ENCODE peak calls at places on chromosomes 12 and 14, in six cellular contexts. A is ovary; E is AG04450; M is HFF-Myc; D is endothelial cell of umbilical vein; J is CD8-positive, alpha-beta T cell. K is an unnamed sample.

GRCh38 chr12:92278378-92278828 is 132.8 kb upstream of the BTG1 start:
- DNase-seq in A (no peak), E (no peak), M (no peak), D (no peak), J (no peak), K (no peak)

GRCh38 chr12:56082967-56083366 is 3.0 kb downstream of the ERBB3 start:
- DNase-seq in A (no peak), E (no peak), M (no peak), D (no peak), J (no peak), K (no peak)

GRCh38 chr12:113103756-113104450 is 31.7 kb downstream of the RASAL1 start:
- DNase-seq in A (no peak), E (no peak), M (no peak), D (no peak), J (peak), K (no peak)

GRCh38 chr12:71415336-71416231 is 24.0 kb upstream of the LGR5 start:
- DNase-seq in A (no peak), E (peak), M (peak), D (peak), J (peak), K (no peak)

GRCh38 chr12:68405292-68405900 is 73.2 kb upstream of the MDM1 start:
- DNase-seq in A (no peak), E (no peak), M (no peak), D (peak), J (no peak), K (no peak)

GRCh38 chr12:70609203-70609602 is 28.0 kb downstream of the PTPRB start:
- DNase-seq in A (no peak), E (no peak), M (no peak), D (peak), J (no peak), K (no peak)

GRCh38 chr12:21169878-21170472 is 39.0 kb downstream of the SLCO1B1 start:
- DNase-seq in A (no peak), E (no peak), M (peak), D (peak), J (no peak), K (no peak)

GRCh38 chr12:99852666-99853065 is 132.1 kb downstream of the ANKS1B start:
- DNase-seq in A (no peak), E (no peak), M (no peak), D (no peak), J (no peak), K (no peak)

GRCh38 chr12:1373887-1374286 is 220.5 kb downstream of the FBXL14 start:
- DNase-seq in A (no peak), E (peak), M (peak), D (no peak), J (no peak), K (peak)

GRCh38 chr12:6450869-6451347 is 934 bp upstream of the TAPBPL start:
- DNase-seq in A (peak), E (no peak), M (no peak), D (no peak), J (no peak), K (no peak)

GRCh38 chr14:67541448-67542387 is 8.6 kb downstream of the PLEKHH1 start:
- DNase-seq in A (no peak), E (no peak), M (no peak), D (no peak), J (peak), K (no peak)

GRCh38 chr14:95291859-95292542 is 27.7 kb downstream of the CLMN start:
- DNase-seq in A (peak), E (no peak), M (peak), D (peak), J (no peak), K (no peak)

GRCh38 chr14:50677527-50678063 is 9.5 kb upstream of the SAV1 start:
- DNase-seq in A (no peak), E (no peak), M (no peak), D (peak), J (no peak), K (no peak)

GRCh38 chr14:24307575-24308341 is at the start of gene CIDEB:
- DNase-seq in A (peak), E (no peak), M (no peak), D (peak), J (peak), K (no peak)

GRCh38 chr14:65072256-65072655 is 30.1 kb downstream of the MAX start:
- DNase-seq in A (no peak), E (no peak), M (no peak), D (no peak), J (no peak), K (no peak)

GRCh38 chr12:121795029-121795977 is 1.8 kb upstream of the RHOF start:
- DNase-seq in A (peak), E (no peak), M (no peak), D (peak), J (peak), K (no peak)

GRCh38 chr14:74532246-74532645 is 38.7 kb downstream of the ISCA2 start:
- DNase-seq in A (no peak), E (no peak), M (no peak), D (no peak), J (no peak), K (no peak)

GRCh38 chr14:74528406-74528805 is 34.8 kb downstream of the ISCA2 start:
- DNase-seq in A (no peak), E (no peak), M (no peak), D (no peak), J (no peak), K (no peak)

GRCh38 chr14:74531011-74531410 is 37.4 kb downstream of the ISCA2 start:
- DNase-seq in A (no peak), E (no peak), M (no peak), D (no peak), J (no peak), K (no peak)

GRCh38 chr14:74528886-74529285 is 35.3 kb downstream of the ISCA2 start:
- DNase-seq in A (no peak), E (no peak), M (no peak), D (no peak), J (no peak), K (no peak)

GRCh38 chr14:74531467-74531866 is 37.9 kb downstream of the ISCA2 start:
- DNase-seq in A (no peak), E (no peak), M (peak), D (peak), J (no peak), K (no peak)
- TF ChIP-seq CTCF in A (no peak), E (peak), M (peak), D (no peak), J (no peak), K (peak)

GRCh38 chr14:101171650-101172049 is 268.1 kb upstream of the RTL1 start:
- DNase-seq in A (peak), E (no peak), M (no peak), D (no peak), J (no peak), K (no peak)
- H3K4me3 ChIP-seq in A (no peak), E (no peak), M (no peak), D (no peak), J (no peak), K (no peak)

GRCh38 chr14:91341331-91342242 is 76.0 kb downstream of the CCDC88C start:
- DNase-seq in A (no peak), E (no peak), M (no peak), D (no peak), J (no peak), K (no peak)
- TF ChIP-seq CTCF in A (no peak), E (no peak), M (no peak), D (no peak), J (no peak), K (no peak)

DNA sequence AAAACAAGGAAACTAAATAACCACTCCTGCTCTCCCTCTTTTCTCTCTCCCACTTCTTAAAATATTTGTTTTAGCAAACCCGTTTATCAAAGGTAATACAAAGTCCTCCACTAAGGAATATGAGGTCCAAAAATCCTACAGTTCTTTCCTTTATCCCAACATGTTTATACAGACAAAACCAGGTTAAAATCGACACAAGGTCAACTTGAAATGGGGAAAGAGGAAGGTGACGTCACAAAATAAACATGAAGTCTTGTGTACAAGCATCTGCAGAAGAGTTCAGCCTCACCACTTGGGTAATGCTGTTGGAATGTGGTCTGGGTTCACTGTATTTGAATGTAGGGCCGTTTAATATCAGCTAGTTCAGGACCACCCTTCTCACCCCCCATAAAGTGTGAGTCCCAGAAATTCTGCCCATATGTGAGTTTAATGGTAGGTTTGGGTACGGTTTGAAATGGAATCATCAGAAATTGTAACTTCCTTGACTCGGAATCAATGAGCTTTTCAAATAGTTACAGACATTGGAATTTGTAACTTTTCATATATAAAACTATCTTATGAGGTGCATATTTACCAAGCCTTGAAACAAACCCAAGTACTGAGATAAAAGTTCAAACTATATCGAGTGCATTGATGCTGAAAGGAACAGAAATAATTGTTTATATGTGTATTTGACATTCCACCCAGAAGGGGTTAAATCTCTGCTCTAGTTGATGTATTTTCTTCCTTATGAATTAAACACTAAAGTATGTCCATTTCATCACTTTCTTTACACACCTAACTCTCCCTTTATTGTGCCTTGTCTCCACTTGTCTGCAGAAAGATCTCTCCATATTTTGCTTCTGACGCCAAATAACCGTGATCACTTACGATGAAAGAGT is 120.1 kb upstream of the SLC38A2 start:
- DNase-seq in A (no peak), E (peak), M (peak), D (peak), J (no peak), K (peak)
- H3K4me3 ChIP-seq in A (no peak), E (no peak), M (no peak), D (no peak), J (no peak), K (no peak)